ENCODE peak calls at places on chromosomes 2 and 18, in six cellular contexts. S is breast epithelium, W is HepG2, M is transverse colon, Q is H1, U is spleen. D is an unnamed sample.

GRCh38 chr2:195404650-195405049 is 252.4 kb upstream of the SLC39A10 start:
- DNase-seq in S (no peak), W (no peak), M (no peak), Q (no peak), U (no peak), D (no peak)

GRCh38 chr2:108988076-108988795 is 784 bp downstream of the EDAR start:
- DNase-seq in S (no peak), U (no peak), M (no peak), W (no peak), Q (no peak), D (no peak)

GRCh38 chr2:56613917-56614316 is 430.1 kb downstream of the CCDC85A start:
- DNase-seq in W (no peak), S (no peak), M (no peak), U (no peak), Q (no peak), D (no peak)

GRCh38 chr2:55862673-55863390 is 60.8 kb downstream of the EFEMP1 start:
- DNase-seq in Q (no peak), S (peak; percentile 36), M (no peak), W (no peak), U (no peak), D (no peak)

GRCh38 chr18:9606039-9606438 is 8.3 kb downstream of the PPP4R1 start:
- DNase-seq in Q (no peak), W (no peak), M (no peak), U (no peak), S (no peak), D (no peak)

GRCh38 chr2:190599073-190599472 is 49.8 kb upstream of the NAB1 start:
- DNase-seq in U (no peak), M (no peak), S (no peak), W (no peak), Q (no peak), D (no peak)

GRCh38 chr18:54805571-54806334 is 22.5 kb upstream of the RAB27B start:
- DNase-seq in Q (no peak), W (peak; percentile 2), U (no peak), S (no peak), M (no peak), D (no peak)

GRCh38 chr2:218367415-218368149 is 10.9 kb downstream of the CATIP start:
- DNase-seq in Q (peak; percentile 89), M (peak; percentile 92), W (no peak), S (peak; percentile 76), U (peak; percentile 98), D (no peak)

GRCh38 chr2:189233527-189233926 is 54.0 kb upstream of the COL5A2 start:
- DNase-seq in Q (no peak), W (no peak), M (no peak), U (no peak), S (no peak), D (no peak)

GRCh38 chr2:20366672-20367116 is 16.1 kb upstream of the PUM2 start:
- DNase-seq in U (no peak), S (no peak), W (no peak), Q (no peak), M (no peak), D (no peak)

GRCh38 chr18:13626544-13626908 is 99.8 kb downstream of the FAM210A start:
- DNase-seq in M (no peak), Q (no peak), S (no peak), W (no peak), U (no peak), D (no peak)

GRCh38 chr2:110126926-110127325 is 11.3 kb upstream of the MALL start:
- DNase-seq in U (no peak), M (no peak), Q (no peak), S (no peak), W (peak; percentile 25), D (no peak)

GRCh38 chr2:228318218-228318617 is 136.7 kb upstream of the SPHKAP start:
- DNase-seq in W (peak; percentile 12), U (no peak), S (no peak), Q (peak; percentile 69), M (peak; percentile 11), D (no peak)

GRCh38 chr2:28161466-28161865 is 231.2 kb upstream of the FOSL2 start:
- DNase-seq in S (no peak), U (no peak), M (no peak), Q (no peak), W (no peak), D (no peak)

GRCh38 chr18:77131100-77131651 is 1.4 kb downstream of the MBP start:
- DNase-seq in U (peak; percentile 91), S (no peak), W (no peak), Q (no peak), M (peak; percentile 46), D (no peak)

GRCh38 chr2:8515864-8516533 is 165.9 kb upstream of the ID2 start:
- DNase-seq in M (peak; percentile 41), U (no peak), S (no peak), Q (no peak), W (no peak), D (no peak)

GRCh38 chr2:128473175-128474013 is 154.7 kb upstream of the HS6ST1 start:
- DNase-seq in U (no peak), M (peak; percentile 17), W (no peak), S (peak; percentile 48), Q (peak; percentile 46), D (peak; percentile 44)

GRCh38 chr2:236600158-236600557 is 30.5 kb downstream of the ACKR3 start:
- DNase-seq in W (no peak), U (no peak), Q (no peak), S (no peak), M (no peak), D (no peak)

GRCh38 chr2:113211226-113212105 is 37.7 kb downstream of the PSD4 start:
- DNase-seq in Q (no peak), M (no peak), W (peak; percentile 29), U (no peak), S (no peak), D (no peak)

GRCh38 chr2:54773838-54774237 is 50.4 kb downstream of the EML6 start:
- DNase-seq in W (no peak), M (no peak), S (no peak), Q (peak; percentile 57), U (no peak), D (no peak)

GRCh38 chr18:63775166-63775730 is at the start of gene SERPINB7:
- DNase-seq in M (no peak), S (no peak), U (no peak), W (no peak), Q (no peak), D (no peak)

DNA sequence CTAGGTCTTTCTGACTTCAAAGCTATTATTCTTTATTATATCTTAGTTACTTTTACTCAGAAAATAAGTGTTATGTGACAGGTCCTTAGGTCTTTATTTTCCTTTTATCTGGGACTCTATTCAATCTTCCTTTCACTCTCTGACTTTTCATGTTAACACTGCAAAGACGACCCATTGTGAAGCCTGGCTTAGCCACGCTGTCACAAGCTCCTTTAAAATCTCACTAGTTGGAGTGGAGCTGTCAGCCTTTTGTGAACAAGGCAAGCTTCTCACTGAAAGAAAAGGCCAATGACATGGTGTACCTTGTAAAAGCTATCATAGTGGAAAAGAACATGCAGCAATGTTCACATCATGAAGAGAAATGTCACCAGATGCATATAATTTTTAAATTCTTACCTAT is 1130.7 kb upstream of the FAM98A start:
- DNase-seq in U (no peak), W (no peak), S (no peak), Q (no peak), M (no peak), D (no peak)
- TF ChIP-seq POLR2AphosphoS5 in U (no peak), W (no peak), S (no peak), Q (no peak), M (no peak), D (no peak)

GRCh38 chr2:13745324-13745723 is 887.2 kb upstream of the LRATD1 start:
- DNase-seq in W (peak; percentile 31), U (no peak), M (no peak), S (no peak), Q (peak; percentile 47), D (no peak)
- H3K4me3 ChIP-seq in W (no peak overlapping the region), U (no peak overlapping the region), M (no peak overlapping the region), S (no peak overlapping the region), Q (no peak overlapping the region), D (no peak overlapping the region)

GRCh38 chr18:424071-424868 is 76.2 kb downstream of the COLEC12 start:
- DNase-seq in M (no peak), U (no peak), Q (no peak), S (no peak), W (no peak), D (no peak)
- TF ChIP-seq POLR2AphosphoS5 in M (no peak), U (no peak), Q (no peak), S (no peak), W (no peak), D (no peak)

DNA sequence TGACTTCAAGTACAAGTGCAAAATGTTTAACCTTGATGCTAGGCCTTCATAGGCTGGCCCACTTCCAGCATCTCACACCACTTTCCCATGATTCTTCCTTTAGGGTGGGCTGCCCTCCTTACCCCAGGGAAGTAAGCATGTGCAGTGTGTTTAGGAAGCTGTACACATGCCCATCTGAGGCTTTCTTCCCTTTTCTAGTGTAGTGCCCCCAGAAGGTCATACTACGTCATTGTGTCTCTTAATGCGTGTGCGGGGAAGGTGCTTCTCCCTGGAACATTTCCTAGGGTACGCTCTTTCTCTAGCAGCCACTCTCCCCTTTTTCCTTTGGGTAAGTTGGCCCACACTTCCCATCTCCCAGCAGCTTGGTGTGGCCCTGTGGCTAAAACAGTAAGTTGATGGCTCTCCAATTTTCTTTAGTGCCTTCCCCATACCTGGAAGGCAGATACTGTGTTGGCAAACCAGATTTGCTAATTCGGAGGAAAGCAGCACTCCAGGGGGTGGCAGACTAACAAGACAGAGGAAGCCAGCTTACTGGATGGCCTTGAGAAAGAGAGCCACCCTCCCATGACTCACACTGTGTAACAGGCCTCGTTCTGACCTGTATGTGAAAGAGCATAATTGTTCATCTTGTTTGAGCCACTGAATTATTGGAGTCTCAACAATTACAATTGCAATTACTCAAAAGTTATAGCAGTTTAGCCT is 1.1 kb upstream of the SULT6B1 start:
- DNase-seq in U (no peak), M (no peak), Q (no peak), W (peak; percentile 90), S (peak; percentile 40), D (no peak)
- H3K4me3 ChIP-seq in U (no peak overlapping the region), M (no peak overlapping the region), Q (no peak overlapping the region), W (no peak overlapping the region), S (no peak overlapping the region), D (no peak overlapping the region)

GRCh38 chr2:102273619-102274211 is 37.6 kb upstream of the IL1RL1 start:
- DNase-seq in W (no peak), M (no peak), Q (no peak), U (no peak), S (no peak), D (no peak)
- TF ChIP-seq POLR2AphosphoS5 in W (no peak), M (peak; percentile 43), Q (no peak), U (no peak), S (peak; percentile 60), D (no peak)

GRCh38 chr2:199370150-199370780 is 87.5 kb downstream of the SATB2 start:
- DNase-seq in S (no peak), W (no peak), Q (no peak), U (no peak), M (no peak), D (no peak)
- H3K4me3 ChIP-seq in S (no peak overlapping the region), W (no peak overlapping the region), Q (no peak overlapping the region), U (no peak overlapping the region), M (no peak overlapping the region), D (no peak overlapping the region)